ENCODE peak calls at places on chromosomes 16 and 17, in five cellular contexts. A is prostate gland, W is pancreas, K is A549, E is H1. X is an unnamed sample.
A peak's percentile ranks its signal among the peaks of the same experiment; 100 is the strongest.

GRCh38 chr17:44269118-44269794 is 1.3 kb upstream of the SLC4A1 start:
- DNase-seq in A (no peak), W (no peak), K (no peak), E (no peak), X (no peak)

GRCh38 chr17:37856245-37856644 is 68.0 kb upstream of the TBC1D3K start:
- DNase-seq in A (no peak), W (no peak), K (no peak), E (no peak), X (no peak)

GRCh38 chr17:43830510-43831145 is 2.3 kb downstream of the MPP3 start:
- DNase-seq in A (no peak), W (no peak), K (no peak), E (no peak), X (no peak)

GRCh38 chr17:3590231-3590630 is 19.0 kb downstream of the TRPV1 start:
- DNase-seq in A (no peak), W (no peak), K (no peak), E (no peak), X (no peak)

GRCh38 chr17:67187927-67188326 is 57.1 kb downstream of the HELZ start:
- DNase-seq in A (no peak), W (no peak), K (no peak), E (no peak), X (no peak)

GRCh38 chr17:81518785-81519283 is 6.2 kb upstream of the ACTG1 start:
- DNase-seq in A (no peak), W (no peak), K (peak; percentile 55), E (no peak), X (peak; percentile 94)

GRCh38 chr16:87778476-87778829 is 12.7 kb upstream of the KLHDC4 start:
- DNase-seq in A (no peak), W (no peak), K (no peak), E (no peak), X (no peak)

GRCh38 chr17:68849673-68850260 is 105.4 kb downstream of the ABCA8 start:
- DNase-seq in A (no peak), W (no peak), K (no peak), E (no peak), X (no peak)

GRCh38 chr17:48856122-48856821 is 25.4 kb downstream of the CALCOCO2 start:
- DNase-seq in A (no peak), W (no peak), K (no peak), E (no peak), X (no peak)

GRCh38 chr17:60720763-60721531 is 43.3 kb downstream of the BCAS3 start:
- DNase-seq in A (peak; percentile 53), W (peak; percentile 4), K (peak; percentile 63), E (peak; percentile 45), X (no peak)

GRCh38 chr17:64095144-64095882 is 34.6 kb downstream of the ERN1 start:
- DNase-seq in A (no peak), W (peak; percentile 69), K (no peak), E (no peak), X (no peak)

GRCh38 chr16:58392215-58393137 is at the start of gene GINS3:
- DNase-seq in A (peak; percentile 82), W (peak; percentile 85), K (peak; percentile 93), E (peak; percentile 91), X (peak; percentile 92)

GRCh38 chr16:22188595-22189442 is 17.3 kb upstream of the EEF2K start:
- DNase-seq in A (peak; percentile 86), W (peak; percentile 78), K (peak; percentile 75), E (peak; percentile 61), X (no peak)

GRCh38 chr17:63438092-63439051 is 7.7 kb downstream of the CYB561 start:
- DNase-seq in A (no peak), W (no peak), K (no peak), E (no peak), X (no peak)

GRCh38 chr17:45372325-45372869 is 55.6 kb upstream of the MAP3K14 start:
- DNase-seq in A (no peak), W (no peak), K (peak; percentile 50), E (no peak), X (no peak)

GRCh38 chr16:89101303-89102034 is 7.8 kb downstream of the ACSF3 start:
- DNase-seq in A (no peak), W (no peak), K (no peak), E (no peak), X (no peak)

GRCh38 chr16:82011199-82011641 is at the start of gene SDR42E1:
- DNase-seq in A (peak; percentile 50), W (peak; percentile 84), K (peak; percentile 21), E (no peak), X (peak; percentile 87)

GRCh38 chr17:9181640-9182039 is 160.3 kb downstream of the NTN1 start:
- DNase-seq in A (no peak), W (no peak), K (no peak), E (no peak), X (no peak)

GRCh38 chr17:14282700-14283099 is 18.2 kb upstream of the HS3ST3B1 start:
- DNase-seq in A (no peak), W (no peak), K (no peak), E (no peak), X (no peak)

GRCh38 chr17:2416010-2416734 is 15.3 kb upstream of the MNT start:
- DNase-seq in A (peak; percentile 86), W (peak; percentile 79), K (peak; percentile 88), E (peak; percentile 98), X (peak; percentile 96)
- TF ChIP-seq CTCF in A (peak; percentile 89), W (peak; percentile 95), K (peak; percentile 98), E (peak; percentile 82), X (peak; percentile 98)

DNA sequence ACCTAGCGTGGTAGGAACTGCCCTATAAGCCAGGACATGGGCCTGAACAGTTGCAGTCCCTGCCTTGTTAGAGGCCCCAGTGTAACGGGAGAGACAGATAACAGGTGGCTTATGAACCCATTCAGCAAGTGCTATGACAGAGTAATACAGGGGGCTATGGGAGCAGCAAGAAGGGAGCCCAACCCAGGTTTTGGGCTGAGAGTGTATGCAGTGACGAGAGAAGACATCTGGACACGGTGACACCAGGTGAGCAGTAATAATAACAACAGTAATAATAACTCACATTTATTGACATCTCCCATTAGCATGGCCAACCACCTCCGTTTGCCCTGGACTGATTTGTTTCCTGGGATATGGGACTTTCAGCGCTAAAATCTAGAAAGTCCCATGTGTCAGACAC is 100.8 kb downstream of the IRX5 start:
- DNase-seq in A (no peak), W (no peak), K (no peak), E (no peak), X (no peak)
- H3K4me1 ChIP-seq in A (no peaks in the 10 kb centered on the region), W (no peaks in the 10 kb centered on the region), K (no peaks in the 10 kb centered on the region), E (no peaks in the 10 kb centered on the region), X (no peaks in the 10 kb centered on the region)

GRCh38 chr17:33292184-33292980 is 713 bp downstream of the ASIC2 start:
- DNase-seq in A (no peak), W (no peak), K (peak; percentile 53), E (peak; percentile 78), X (no peak)
- TF ChIP-seq CTCF in A (no peak), W (no peak), K (peak; percentile 64), E (peak; percentile 52), X (no peak)

GRCh38 chr17:78227455-78227916 is 3.9 kb upstream of the TMEM235 start:
- DNase-seq in A (no peak), W (no peak), K (no peak), E (no peak), X (no peak)

GRCh38 chr17:78225088-78225865 is 6.2 kb upstream of the TMEM235 start:
- DNase-seq in A (no peak), W (no peak), K (no peak), E (no peak), X (no peak)

GRCh38 chr17:78224226-78225087 is 7.0 kb upstream of the TMEM235 start:
- DNase-seq in A (no peak), W (no peak), K (no peak), E (no peak), X (no peak)

GRCh38 chr17:78226055-78226751 is 5.2 kb upstream of the TMEM235 start:
- DNase-seq in A (no peak), W (no peak), K (no peak), E (no peak), X (no peak)

GRCh38 chr17:78226752-78227454 is 4.5 kb upstream of the TMEM235 start:
- DNase-seq in A (no peak), W (no peak), K (no peak), E (no peak), X (no peak)
- H3K4me1 ChIP-seq in A (no peaks in the 10 kb centered on the region), W (no peaks in the 10 kb centered on the region), K (no peaks in the 10 kb centered on the region), E (peaks cover 4% of the 10 kb centered on the region), X (peaks cover 16% of the 10 kb centered on the region)

X was measured in left lung.